ENCODE peak calls at places on chromosomes 7 and 10, in seven cellular contexts. S is fibroblast of the conjunctiva, G is iris pigment epithelial cell, E is AG08395, D is nucleus accumbens, M is stomach, A is cardiac fibroblast. W is an unnamed sample.
A peak's percentile ranks its signal among the peaks of the same experiment; 100 is the strongest.

GRCh38 chr7:1956141-1956540 is 276.6 kb downstream of the MAD1L1 start:
- DNase-seq in S (no peak), M (no peak), D (no peak), A (no peak), E (no peak), G (no peak), W (no peak)

GRCh38 chr7:79282051-79282694 is 171.3 kb downstream of the MAGI2 start:
- DNase-seq in E (peak; percentile 49), M (no peak), S (peak; percentile 82), A (peak; percentile 87), G (peak; percentile 91), D (peak; percentile 34), W (peak; percentile 5)

GRCh38 chr10:68333452-68333851 is 724 bp upstream of the PBLD start:
- DNase-seq in A (no peak), E (no peak), G (no peak), D (no peak), S (no peak), M (no peak), W (no peak)

GRCh38 chr10:42981358-42982236 is 95.3 kb upstream of the RET start:
- DNase-seq in D (no peak), E (no peak), S (no peak), G (no peak), M (peak; percentile 74), A (no peak), W (no peak)

GRCh38 chr10:61400524-61400923 is 52.7 kb downstream of the TMEM26 start:
- DNase-seq in A (peak; percentile 6), E (no peak), S (no peak), G (no peak), M (no peak), D (no peak), W (no peak)

GRCh38 chr10:132388901-132389630 is 7.9 kb upstream of the PWWP2B start:
- DNase-seq in D (no peak), E (no peak), A (no peak), S (no peak), G (no peak), M (no peak), W (peak; percentile 47)

GRCh38 chr10:78181381-78182055 is 147.9 kb downstream of the RPS24 start:
- DNase-seq in E (no peak), A (no peak), M (no peak), S (no peak), G (no peak), D (no peak), W (no peak)

GRCh38 chr10:26881600-26882331 is 21.0 kb upstream of the ABI1 start:
- DNase-seq in A (peak; percentile 83), E (peak; percentile 69), S (peak; percentile 64), M (no peak), G (peak; percentile 72), D (no peak), W (no peak)

GRCh38 chr10:23499317-23499716 is 60.4 kb downstream of the OTUD1 start:
- DNase-seq in E (no peak), S (no peak), M (no peak), A (no peak), G (no peak), D (no peak), W (no peak)

GRCh38 chr10:70740441-70741288 is 44.5 kb downstream of the TBATA start:
- DNase-seq in S (no peak), E (no peak), M (no peak), A (no peak), D (no peak), G (no peak), W (no peak)

GRCh38 chr7:44307905-44308740 is 17.3 kb downstream of the CAMK2B start:
- DNase-seq in S (no peak), M (peak; percentile 22), A (no peak), G (no peak), E (no peak), D (no peak), W (no peak)

GRCh38 chr7:157568785-157569584 is 232.2 kb downstream of the DNAJB6 start:
- DNase-seq in E (peak; percentile 39), S (peak; percentile 14), G (peak; percentile 28), D (peak; percentile 39), M (peak; percentile 29), A (peak; percentile 18), W (peak; percentile 58)

GRCh38 chr7:41576176-41576575 is 126.7 kb downstream of the INHBA start:
- DNase-seq in E (no peak), M (no peak), D (no peak), A (peak; percentile 26), S (no peak), G (peak; percentile 58), W (no peak)

GRCh38 chr10:91520657-91521056 is 110.5 kb downstream of the HECTD2 start:
- DNase-seq in A (peak; percentile 22), M (no peak), G (peak; percentile 23), D (no peak), S (no peak), E (no peak), W (peak; percentile 25)

GRCh38 chr7:79673421-79673820 is 220.0 kb upstream of the MAGI2 start:
- DNase-seq in S (no peak), A (no peak), D (no peak), G (no peak), E (no peak), M (no peak), W (no peak)

GRCh38 chr7:69871213-69871885 is 273.1 kb downstream of the AUTS2 start:
- DNase-seq in M (no peak), E (peak; percentile 65), A (peak; percentile 86), S (peak; percentile 36), G (peak; percentile 57), D (no peak), W (no peak)

GRCh38 chr7:1889556-1890181 is 219.6 kb downstream of the ELFN1 start:
- DNase-seq in E (peak; percentile 84), A (peak; percentile 28), G (peak; percentile 72), M (no peak), D (no peak), S (no peak), W (no peak)

GRCh38 chr10:102420443-102420809 is 210 bp upstream of the FBXL15 start:
- DNase-seq in G (no peak), S (no peak), E (no peak), M (peak; percentile 89), D (no peak), A (no peak), W (no peak)

GRCh38 chr7:104552102-104552501 is 223.7 kb downstream of the LHFPL3 start:
- DNase-seq in D (no peak), M (peak; percentile 28), G (peak; percentile 22), E (no peak), A (peak; percentile 45), S (no peak), W (peak; percentile 59)

GRCh38 chr7:64559206-64559605 is 3.7 kb downstream of the ZNF680 start:
- DNase-seq in A (peak; percentile 75), E (peak; percentile 17), S (no peak), G (peak; percentile 81), D (no peak), M (no peak), W (no peak)

GRCh38 chr7:36287371-36288241 is 102.1 kb upstream of the ANLN start:
- DNase-seq in D (no peak), E (no peak), A (no peak), S (no peak), M (no peak), G (no peak), W (no peak)

GRCh38 chr7:32516551-32517082 is 21.3 kb downstream of the AVL9 start:
- DNase-seq in A (peak; percentile 90), E (no peak), G (peak; percentile 66), M (no peak), D (no peak), S (no peak), W (peak; percentile 45)

GRCh38 chr10:95864906-95865813 is 42.6 kb upstream of the CC2D2B start:
- DNase-seq in S (peak; percentile 63), G (peak; percentile 90), A (peak; percentile 90), M (no peak), D (no peak), E (peak; percentile 84), W (no peak)

GRCh38 chr10:21989453-21990154 is 13.9 kb downstream of the DNAJC1 start:
- DNase-seq in D (peak; percentile 25), M (peak; percentile 42), E (peak; percentile 61), G (peak; percentile 86), A (peak; percentile 77), S (peak; percentile 60), W (peak; percentile 18)

GRCh38 chr10:100751211-100751933 is 6.0 kb downstream of the PAX2 start:
- DNase-seq in E (no peak), G (no peak), D (no peak), M (no peak), A (no peak), S (no peak), W (no peak)

GRCh38 chr10:113681533-113682470 is 2.1 kb downstream of the CASP7 start:
- DNase-seq in D (no peak), A (peak; percentile 18), S (no peak), M (no peak), E (no peak), G (peak; percentile 34), W (no peak)

GRCh38 chr10:58579011-58579655 is 66.5 kb downstream of the BICC1 start:
- DNase-seq in E (no peak), A (peak; percentile 46), D (no peak), G (no peak), S (no peak), M (no peak), W (no peak)

GRCh38 chr7:138089080-138089901 is 13.0 kb downstream of the AKR1D1 start:
- DNase-seq in S (no peak), G (peak; percentile 47), A (peak; percentile 74), E (no peak), M (no peak), D (no peak), W (no peak)

GRCh38 chr10:29533696-29534285 is 101.0 kb downstream of the SVIL start:
- DNase-seq in D (no peak), A (peak; percentile 7), G (no peak), S (no peak), M (no peak), E (peak; percentile 10), W (no peak)

GRCh38 chr10:61819208-61819607 is 82.3 kb upstream of the ARID5B start:
- DNase-seq in S (no peak), A (no peak), E (no peak), D (no peak), G (no peak), M (no peak), W (no peak)

GRCh38 chr10:130141878-130142277 is 5.7 kb downstream of the GLRX3 start:
- DNase-seq in M (no peak), E (no peak), A (no peak), S (no peak), D (no peak), G (no peak), W (no peak)

GRCh38 chr10:58217612-58218011 is 50.1 kb downstream of the IPMK start:
- DNase-seq in E (peak; percentile 40), S (no peak), D (no peak), G (peak; percentile 61), A (peak; percentile 27), M (no peak), W (no peak)

GRCh38 chr7:77402818-77403217 is 13.3 kb downstream of the GSAP start:
- DNase-seq in A (no peak), D (no peak), G (no peak), E (no peak), S (no peak), M (no peak), W (no peak)

GRCh38 chr10:24849051-24849450 is 103.4 kb downstream of the PRTFDC1 start:
- DNase-seq in S (no peak), D (no peak), M (no peak), E (no peak), A (peak; percentile 41), G (no peak), W (no peak)

W was measured in left colon.